ENCODE peak calls at places on chromosome 10, in five cellular contexts. T, Q, H, F and C are unnamed samples.
A peak's percentile ranks its signal among the peaks of the same experiment; 100 is the strongest.

GRCh38 chr10:2979267-2979660 is 88.1 kb upstream of the PFKP start:
- DNase-seq in T (peak; percentile 26), Q (no peak), H (no peak), F (peak; percentile 10), C (no peak)

GRCh38 chr10:92419740-92420553 is 129.0 kb downstream of the MARCHF5 start:
- DNase-seq in T (peak; percentile 12), Q (peak; percentile 52), H (peak; percentile 26), F (no peak), C (peak; percentile 59)

GRCh38 chr10:71516890-71517289 is 120.2 kb downstream of the CDH23 start:
- DNase-seq in T (no peak), Q (no peak), H (no peak), F (no peak), C (no peak)

GRCh38 chr10:93993782-93994668 is at the start of gene PLCE1:
- DNase-seq in T (no peak), Q (peak; percentile 38), H (peak; percentile 80), F (no peak), C (peak; percentile 73)

GRCh38 chr10:24841530-24841929 is 110.9 kb downstream of the PRTFDC1 start:
- DNase-seq in T (no peak), Q (no peak), H (no peak), F (no peak), C (no peak)

GRCh38 chr10:118072840-118073239 is 26.1 kb upstream of the RAB11FIP2 start:
- DNase-seq in T (no peak), Q (no peak), H (no peak), F (no peak), C (no peak)

GRCh38 chr10:94424714-94425337 is 22.5 kb downstream of the TBC1D12 start:
- DNase-seq in T (no peak), Q (no peak), H (no peak), F (no peak), C (no peak)

GRCh38 chr10:91051834-91052233 is 130.9 kb upstream of the ANKRD1 start:
- DNase-seq in T (no peak), Q (peak; percentile 24), H (no peak), F (no peak), C (peak; percentile 58)

GRCh38 chr10:123241391-123242141 is 87.4 kb downstream of the BUB3 start:
- DNase-seq in T (no peak), Q (no peak), H (no peak), F (no peak), C (no peak)

GRCh38 chr10:9244880-9245279 is 1190.4 kb downstream of the GATA3 start:
- DNase-seq in T (no peak), Q (no peak), H (no peak), F (no peak), C (no peak)

GRCh38 chr10:129764011-129764900 is 199.8 kb downstream of the EBF3 start:
- DNase-seq in T (no peak), Q (no peak), H (no peak), F (no peak), C (no peak)

GRCh38 chr10:21278491-21279216 is 246.8 kb downstream of the SKIDA1 start:
- DNase-seq in T (peak; percentile 80), Q (peak; percentile 93), H (peak; percentile 95), F (peak; percentile 85), C (peak; percentile 95)

GRCh38 chr10:129161184-129161583 is 305.9 kb upstream of the MGMT start:
- DNase-seq in T (no peak), Q (no peak), H (no peak), F (no peak), C (no peak)

GRCh38 chr10:133261726-133262325 is 14.8 kb downstream of the ADAM8 start:
- DNase-seq in T (peak; percentile 25), Q (peak; percentile 91), H (peak; percentile 79), F (peak; percentile 66), C (peak; percentile 94)

GRCh38 chr10:30459283-30459682 is 25.3 kb downstream of the MAP3K8 start:
- DNase-seq in T (no peak), Q (peak; percentile 31), H (no peak), F (no peak), C (no peak)

GRCh38 chr10:23063387-23064287 is 31.7 kb upstream of the MSRB2 start:
- DNase-seq in T (peak; percentile 39), Q (no peak), H (no peak), F (no peak), C (no peak)

GRCh38 chr10:54869022-54869421 is 68.0 kb upstream of the PCDH15 start:
- DNase-seq in T (peak; percentile 23), Q (no peak), H (no peak), F (no peak), C (no peak)

GRCh38 chr10:123724747-123725146 is 58.6 kb downstream of the GPR26 start:
- DNase-seq in T (no peak), Q (no peak), H (no peak), F (no peak), C (no peak)

GRCh38 chr10:12617205-12618175 is 268.1 kb downstream of the CAMK1D start:
- DNase-seq in T (peak; percentile 33), Q (no peak), H (no peak), F (no peak), C (no peak)

GRCh38 chr10:63554666-63555065 is 33.5 kb downstream of the REEP3 start:
- DNase-seq in T (peak; percentile 99), Q (no peak), H (no peak), F (peak; percentile 90), C (no peak)

GRCh38 chr10:48406204-48406603 is 99.7 kb downstream of the MAPK8 start:
- DNase-seq in T (peak; percentile 36), Q (no peak), H (no peak), F (peak; percentile 55), C (no peak)

GRCh38 chr10:1964476-1964875 is 227.2 kb upstream of the ADARB2 start:
- DNase-seq in T (no peak), Q (no peak), H (no peak), F (no peak), C (no peak)

GRCh38 chr10:1957057-1957456 is 219.7 kb upstream of the ADARB2 start:
- DNase-seq in T (no peak), Q (no peak), H (no peak), F (no peak), C (no peak)

GRCh38 chr10:1963341-1963740 is 226.0 kb upstream of the ADARB2 start:
- DNase-seq in T (no peak), Q (no peak), H (no peak), F (no peak), C (no peak)

GRCh38 chr10:1966698-1967097 is 229.4 kb upstream of the ADARB2 start:
- DNase-seq in T (no peak), Q (no peak), H (no peak), F (no peak), C (no peak)

GRCh38 chr10:1962025-1962424 is 224.7 kb upstream of the ADARB2 start:
- DNase-seq in T (no peak), Q (no peak), H (no peak), F (no peak), C (no peak)
- TF ChIP-seq CTCF in T (no peak), Q (no peak), H (no peak), F (no peak), C (no peak)

GRCh38 chr10:111765216-111765615 is 418.3 kb downstream of the GPAM start:
- DNase-seq in T (no peak), Q (no peak), H (no peak), F (no peak), C (no peak)

GRCh38 chr10:111766464-111766863 is 417.1 kb downstream of the GPAM start:
- DNase-seq in T (no peak), Q (no peak), H (no peak), F (no peak), C (no peak)

GRCh38 chr10:111758593-111758992 is 425.0 kb downstream of the GPAM start:
- DNase-seq in T (no peak), Q (no peak), H (no peak), F (no peak), C (no peak)

GRCh38 chr10:111756541-111757061 is 427.0 kb downstream of the GPAM start:
- DNase-seq in T (no peak), Q (peak; percentile 15), H (peak; percentile 72), F (no peak), C (no peak)

GRCh38 chr10:111762114-111762513 is 421.5 kb downstream of the GPAM start:
- DNase-seq in T (no peak), Q (no peak), H (no peak), F (no peak), C (no peak)
- TF ChIP-seq CTCF in T (no peak), Q (no peak), H (no peak), F (no peak), C (no peak)

GRCh38 chr10:99172130-99172738 is 63.4 kb downstream of the HPSE2 start:
- DNase-seq in T (no peak), Q (no peak), H (peak; percentile 78), F (peak; percentile 61), C (no peak)

DNA sequence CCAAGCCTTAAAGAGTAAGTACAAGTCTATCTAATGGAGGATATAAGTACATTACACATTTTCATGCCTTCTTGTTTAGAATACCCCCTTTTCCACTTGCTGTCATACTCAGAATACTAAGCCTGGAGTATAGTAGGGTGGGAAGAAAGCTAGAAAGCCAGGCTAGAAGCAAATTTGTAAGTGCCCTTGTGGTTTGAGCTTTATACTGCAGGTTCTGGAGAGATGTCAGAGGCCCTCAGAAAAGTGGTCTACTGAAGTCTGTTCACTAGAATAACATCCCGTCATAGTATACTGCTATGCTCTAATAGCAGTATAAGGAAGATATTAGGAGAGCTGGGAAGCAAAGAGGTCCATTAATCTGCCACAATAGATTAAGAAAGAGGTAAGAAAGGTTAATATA is 62.7 kb downstream of the HPSE2 start:
- DNase-seq in T (no peak), Q (no peak), H (no peak), F (no peak), C (no peak)
- TF ChIP-seq CTCF in T (no peak), Q (no peak), H (no peak), F (no peak), C (no peak)

DNA sequence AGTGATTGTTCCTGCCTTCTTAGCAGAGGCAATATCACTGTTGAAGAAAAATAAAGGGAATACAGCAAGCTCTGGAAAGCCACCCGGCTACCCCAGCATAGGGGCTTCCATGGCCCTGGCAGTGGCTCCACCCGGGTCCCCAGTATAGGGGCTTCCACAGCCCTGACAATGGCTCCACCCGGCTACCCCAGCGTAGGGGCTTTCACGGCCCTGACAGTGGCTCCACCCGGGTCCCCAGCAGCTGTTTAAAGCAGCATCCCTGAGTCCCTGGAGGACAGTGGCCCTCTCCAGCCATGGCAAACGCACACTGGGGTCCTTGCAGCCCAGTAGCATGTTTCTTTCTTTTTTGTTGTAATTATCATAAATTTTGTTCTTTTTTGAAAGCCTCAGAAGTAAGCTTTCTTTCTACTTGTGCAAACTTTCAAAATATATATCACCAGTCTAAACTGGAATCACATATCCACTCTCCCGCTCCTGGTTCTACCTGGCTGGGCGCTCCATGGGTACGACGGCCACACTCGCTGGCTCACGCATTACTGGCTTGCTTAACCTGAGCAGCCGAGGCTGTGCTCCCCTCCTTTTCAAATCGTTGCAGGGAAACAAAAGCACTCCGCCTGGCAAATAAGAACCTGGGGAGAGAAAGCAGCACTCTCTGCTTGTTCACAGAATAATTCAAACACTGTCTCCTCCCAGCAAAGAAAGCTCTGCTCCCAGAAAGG is 62.1 kb downstream of the TCERG1L start:
- DNase-seq in T (no peak), Q (no peak), H (no peak), F (no peak), C (no peak)
- TF ChIP-seq CTCF in T (no peak), Q (no peak), H (no peak), F (no peak), C (no peak)